ENCODE peak calls at places on chromosome 15, in eight cellular contexts. I is KG1, M is spleen, O is NCI-H1694, A is nephron progenitor cell, N is EH, Q is HEK293T, L is endothelial cell. B is an unnamed sample.

GRCh38 chr15:88878720-88879184 is 16.6 kb downstream of the HAPLN3 start:
- DNase-seq in O (peak), I (no peak), N (peak), L (peak), Q (peak), M (no peak), A (peak), B (no peak)

GRCh38 chr15:62895905-62896316 is 146.6 kb upstream of the TPM1 start:
- DNase-seq in O (no peak), L (no peak), Q (no peak), A (no peak), M (no peak), N (peak), I (no peak), B (no peak)

GRCh38 chr15:57751177-57751800 is 44.8 kb downstream of the POLR2M start:
- DNase-seq in N (peak), O (no peak), L (peak), Q (peak), A (no peak), I (no peak), M (no peak), B (no peak)

GRCh38 chr15:45185903-45186770 is 1.6 kb downstream of the SHF start:
- DNase-seq in O (no peak), A (no peak), M (peak), L (no peak), N (peak), Q (no peak), I (no peak), B (no peak)

GRCh38 chr15:99546436-99547100 is 19.2 kb upstream of the MEF2A start:
- DNase-seq in Q (no peak), O (no peak), L (no peak), N (no peak), I (no peak), A (no peak), M (peak), B (no peak)

GRCh38 chr15:82649226-82649999 is 2.2 kb upstream of the CPEB1 start:
- DNase-seq in N (no peak), M (no peak), Q (no peak), O (no peak), I (no peak), L (no peak), A (no peak), B (peak)

GRCh38 chr15:85517086-85517485 is 136.7 kb downstream of the AKAP13 start:
- DNase-seq in M (no peak), I (no peak), O (no peak), L (no peak), Q (no peak), A (no peak), N (no peak), B (no peak)

GRCh38 chr15:100229181-100230163 is 112.3 kb downstream of the ADAMTS17 start:
- DNase-seq in N (no peak), L (no peak), O (no peak), A (no peak), M (no peak), I (no peak), Q (no peak), B (no peak)

GRCh38 chr15:91961357-91961756 is 107.8 kb downstream of the SLCO3A1 start:
- DNase-seq in A (no peak), L (no peak), Q (no peak), N (no peak), O (no peak), M (no peak), I (no peak), B (no peak)

GRCh38 chr15:48458876-48459275 is 127.6 kb downstream of the DUT start:
- DNase-seq in A (no peak), I (no peak), L (no peak), M (no peak), N (peak), Q (no peak), O (no peak), B (no peak)

GRCh38 chr15:61232266-61232665 is 3.2 kb upstream of the RORA start:
- DNase-seq in A (no peak), N (no peak), L (no peak), I (no peak), Q (no peak), O (no peak), M (no peak), B (no peak)

GRCh38 chr15:60244813-60245212 is 153.0 kb downstream of the ANXA2 start:
- DNase-seq in N (no peak), M (no peak), I (no peak), A (no peak), Q (no peak), L (no peak), O (no peak), B (no peak)